ENCODE peak calls at places on chromosomes 6 and 20, in ten cellular contexts. U is bronchial epithelial cell; A is fibroblast of lung; G is cardiac fibroblast; Q is colonic mucosa; X is adrenal gland; I is epithelial cell of esophagus; J is CD8-positive, alpha-beta T cell; H is AG04450; S is AG10803. C is an unnamed sample.

GRCh38 chr6:34332255-34333198 is 59.9 kb downstream of the NUDT3 start:
- DNase-seq in U (no peak), A (no peak), G (no peak), Q (no peak), X (no peak), I (no peak), J (no peak), H (no peak), S (no peak), C (peak; percentile 69)

GRCh38 chr20:34528921-34529297 is 12.7 kb downstream of the DYNLRB1 start:
- DNase-seq in U (no peak), A (peak; percentile 39), G (peak; percentile 31), Q (no peak), X (peak; percentile 43), I (no peak), J (no peak), H (no peak), S (no peak), C (no peak)

GRCh38 chr20:22511943-22512910 is 72.1 kb downstream of the FOXA2 start:
- DNase-seq in U (peak; percentile 62), A (no peak), G (peak; percentile 3), Q (peak; percentile 87), X (no peak), I (peak; percentile 50), J (no peak), H (no peak), S (no peak), C (no peak)

GRCh38 chr6:106125925-106126435 is 39.8 kb downstream of the PRDM1 start:
- DNase-seq in U (no peak), A (no peak), G (no peak), Q (peak; percentile 49), X (no peak), I (peak; percentile 44), J (no peak), H (no peak), S (no peak), C (peak; percentile 67)

GRCh38 chr20:34390769-34391447 is 27.8 kb downstream of the ITCH start:
- DNase-seq in U (peak; percentile 89), A (peak; percentile 75), G (peak; percentile 76), Q (peak; percentile 51), X (peak; percentile 92), I (peak; percentile 88), J (no peak), H (peak; percentile 67), S (peak; percentile 94), C (peak; percentile 34)

GRCh38 chr6:112443666-112444065 is 96.5 kb downstream of the RFPL4B start:
- DNase-seq in U (no peak), A (peak; percentile 93), G (peak; percentile 84), Q (peak; percentile 20), X (no peak), I (peak; percentile 2), J (no peak), H (peak; percentile 53), S (peak; percentile 95), C (no peak)

GRCh38 chr6:139679516-139680179 is 305.2 kb upstream of the CITED2 start:
- DNase-seq in U (peak; percentile 39), A (peak; percentile 50), G (peak; percentile 79), Q (no peak), X (no peak), I (no peak), J (no peak), H (no peak), S (peak; percentile 76), C (peak; percentile 58)

GRCh38 chr6:34601706-34602105 is 45.6 kb upstream of the SPDEF start:
- DNase-seq in U (no peak), A (no peak), G (no peak), Q (no peak), X (no peak), I (no peak), J (no peak), H (no peak), S (no peak), C (no peak)

GRCh38 chr6:126337323-126337722 is 2.6 kb upstream of the CENPW start:
- DNase-seq in U (peak; percentile 82), A (peak; percentile 89), G (peak; percentile 83), Q (no peak), X (peak; percentile 52), I (peak; percentile 85), J (no peak), H (peak; percentile 10), S (peak; percentile 84), C (peak; percentile 91)

GRCh38 chr20:59001449-59002171 is 5.4 kb downstream of the CTSZ start:
- DNase-seq in U (no peak), A (no peak), G (no peak), Q (no peak), X (no peak), I (no peak), J (no peak), H (no peak), S (no peak), C (no peak)

GRCh38 chr6:6591778-6592388 is 3.4 kb downstream of the LY86 start:
- DNase-seq in U (no peak), A (no peak), G (no peak), Q (no peak), X (peak; percentile 76), I (no peak), J (no peak), H (no peak), S (no peak), C (peak; percentile 98)

GRCh38 chr6:55175078-55175777 is 913 bp downstream of the HCRTR2 start:
- DNase-seq in U (no peak), A (no peak), G (no peak), Q (no peak), X (no peak), I (no peak), J (no peak), H (no peak), S (no peak), C (no peak)

GRCh38 chr6:155171109-155171746 is 92.6 kb upstream of the CLDN20 start:
- DNase-seq in U (peak; percentile 96), A (peak; percentile 91), G (peak; percentile 93), Q (no peak), X (peak; percentile 77), I (peak; percentile 82), J (peak; percentile 47), H (no peak), S (peak; percentile 96), C (no peak)

GRCh38 chr6:138966870-138967269 is 21.2 kb downstream of the REPS1 start:
- DNase-seq in U (no peak), A (no peak), G (no peak), Q (no peak), X (no peak), I (no peak), J (no peak), H (no peak), S (no peak), C (no peak)

GRCh38 chr6:18323935-18324707 is 59.8 kb upstream of the DEK start:
- DNase-seq in U (peak; percentile 60), A (peak; percentile 68), G (peak; percentile 62), Q (no peak), X (no peak), I (peak; percentile 63), J (no peak), H (no peak), S (peak; percentile 55), C (peak; percentile 53)

GRCh38 chr6:121175827-121176226 is 158.5 kb downstream of the TBC1D32 start:
- DNase-seq in U (no peak), A (no peak), G (no peak), Q (no peak), X (no peak), I (no peak), J (no peak), H (no peak), S (no peak), C (no peak)

DNA sequence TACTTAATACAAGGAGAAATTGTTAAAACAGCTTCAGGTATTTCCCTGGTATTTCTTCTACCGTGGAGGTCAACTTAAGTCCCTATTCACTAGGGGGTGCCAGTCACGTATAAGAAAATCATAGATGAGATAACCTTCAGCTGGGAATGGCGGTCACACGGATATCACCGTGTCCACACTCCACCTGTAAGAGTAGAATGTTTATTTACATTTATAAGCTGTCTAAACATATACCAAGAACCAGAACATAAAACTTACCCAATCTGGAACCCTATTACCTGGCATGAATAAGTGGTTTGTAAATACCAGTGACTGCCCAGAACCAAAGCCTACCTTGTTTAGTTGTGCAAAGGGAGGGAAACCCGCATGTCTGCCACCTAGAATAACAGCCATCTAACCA is 1.9 kb upstream of the ELOVL4 start:
- DNase-seq in U (peak; percentile 72), A (peak; percentile 80), G (peak; percentile 81), Q (peak; percentile 64), X (peak; percentile 29), I (peak; percentile 93), J (no peak), H (peak; percentile 23), S (peak; percentile 72), C (peak; percentile 85)
- TF ChIP-seq CTCF in U (peak; percentile 60), A (peak; percentile 29), G (peak; percentile 46), Q (peak; percentile 30), X (peak; percentile 19), I (peak; percentile 72), J (peak; percentile 80), H (peak; percentile 72), S (peak; percentile 68), C (peak; percentile 70)

GRCh38 chr6:31401403-31401802 is 2.0 kb upstream of the MICA start:
- DNase-seq in U (peak; percentile 87), A (peak; percentile 76), G (peak; percentile 86), Q (peak; percentile 60), X (peak; percentile 84), I (peak; percentile 85), J (no peak), H (peak; percentile 56), S (peak; percentile 88), C (peak; percentile 43)
- H3K4me3 ChIP-seq in U (no peak overlapping the region), A (peak overlapping the region; percentile 92), G (peak overlapping the region; percentile 79), Q (peak overlapping the region; percentile 47), X (no peak overlapping the region), I (peak overlapping the region; percentile 76), J (peak overlapping the region; percentile 93), H (peak overlapping the region; percentile 81), S (peak overlapping the region; percentile 84), C (peak overlapping the region; percentile 72)

GRCh38 chr20:3749689-3750639 is 17.5 kb downstream of the HSPA12B start:
- DNase-seq in U (no peak), A (no peak), G (peak; percentile 13), Q (no peak), X (no peak), I (peak; percentile 34), J (no peak), H (no peak), S (no peak), C (peak; percentile 40)
- TF ChIP-seq CTCF in U (peak; percentile 81), A (peak; percentile 30), G (peak; percentile 31), Q (peak; percentile 78), X (peak; percentile 47), I (peak; percentile 23), J (no peak), H (peak; percentile 22), S (no peak), C (peak; percentile 31)

GRCh38 chr6:132282696-132283095 is 118.6 kb downstream of the MOXD1 start:
- DNase-seq in U (no peak), A (no peak), G (no peak), Q (no peak), X (no peak), I (no peak), J (no peak), H (no peak), S (no peak), C (no peak)

GRCh38 chr6:132275253-132275970 is 125.9 kb downstream of the MOXD1 start:
- DNase-seq in U (no peak), A (no peak), G (no peak), Q (no peak), X (no peak), I (no peak), J (no peak), H (no peak), S (no peak), C (no peak)

GRCh38 chr6:132285004-132285780 is 116.1 kb downstream of the MOXD1 start:
- DNase-seq in U (no peak), A (no peak), G (no peak), Q (no peak), X (no peak), I (no peak), J (no peak), H (no peak), S (no peak), C (no peak)

GRCh38 chr6:132279592-132280139 is 121.6 kb downstream of the MOXD1 start:
- DNase-seq in U (peak; percentile 69), A (peak; percentile 84), G (peak; percentile 78), Q (peak; percentile 74), X (peak; percentile 57), I (peak; percentile 70), J (peak; percentile 52), H (peak; percentile 54), S (peak; percentile 69), C (peak; percentile 73)
- H3K4me3 ChIP-seq in U (peak overlapping the region; percentile 16), A (peak overlapping the region; percentile 53), G (peak overlapping the region; percentile 26), Q (no peak overlapping the region), X (no peak overlapping the region), I (peak overlapping the region; percentile 49), J (peak overlapping the region; percentile 51), H (peak overlapping the region; percentile 55), S (peak overlapping the region; percentile 71), C (peak overlapping the region; percentile 47)

C was measured in NB4.